ENCODE peak calls at places on chromosomes 3 and 15, in eight cellular contexts. One of them, this sample, is unnamed.

GRCh38 chr15:39851505-39852082 is 68.5 kb downstream of the GPR176 start:
- DNase-seq in activated T-cell treated with anti-CD3 and anti-CD28 coated beads, Interleukin-2, amount 50 U/mL, for 72 hours: no peak
- DNase-seq in activated T-helper 1 cell treated with Interleukin-2 at 50 U/mL for 16 hours: no peak
- DNase-seq in amniotic stem cell: no peak
- DNase-seq in memory B cell: no peak
- DNase-seq in T-cell: no peak
- DNase-seq in breast epithelium: no peak
- DNase-seq in C1 segment of cervical spinal cord: no peak
- DNase-seq in this sample: no peak

GRCh38 chr3:127074900-127075360 is 92.0 kb downstream of the PLXNA1 start:
- DNase-seq in T-cell: no peak
- DNase-seq in memory B cell: no peak
- DNase-seq in amniotic stem cell: no peak
- DNase-seq in breast epithelium: no peak
- DNase-seq in activated T-helper 1 cell treated with Interleukin-2 at 50 U/mL for 16 hours: no peak
- DNase-seq in C1 segment of cervical spinal cord: no peak
- DNase-seq in activated T-cell treated with anti-CD3 and anti-CD28 coated beads, Interleukin-2, amount 50 U/mL, for 72 hours: no peak
- DNase-seq in this sample: peak

GRCh38 chr3:12979151-12979946 is 93.9 kb downstream of the IQSEC1 start:
- DNase-seq in breast epithelium: no peak
- DNase-seq in amniotic stem cell: no peak
- DNase-seq in activated T-cell treated with anti-CD3 and anti-CD28 coated beads, Interleukin-2, amount 50 U/mL, for 72 hours: no peak
- DNase-seq in memory B cell: no peak
- DNase-seq in C1 segment of cervical spinal cord: no peak
- DNase-seq in T-cell: no peak
- DNase-seq in activated T-helper 1 cell treated with Interleukin-2 at 50 U/mL for 16 hours: no peak
- DNase-seq in this sample: peak

GRCh38 chr3:101020616-101021015 is 27.4 kb upstream of the ABI3BP start:
- DNase-seq in breast epithelium: no peak
- DNase-seq in C1 segment of cervical spinal cord: no peak
- DNase-seq in amniotic stem cell: no peak
- DNase-seq in T-cell: no peak
- DNase-seq in activated T-cell treated with anti-CD3 and anti-CD28 coated beads, Interleukin-2, amount 50 U/mL, for 72 hours: no peak
- DNase-seq in activated T-helper 1 cell treated with Interleukin-2 at 50 U/mL for 16 hours: no peak
- DNase-seq in memory B cell: no peak
- DNase-seq in this sample: no peak

GRCh38 chr15:62719316-62719715 is 323.2 kb upstream of the TPM1 start:
- DNase-seq in C1 segment of cervical spinal cord: no peak
- DNase-seq in T-cell: no peak
- DNase-seq in activated T-helper 1 cell treated with Interleukin-2 at 50 U/mL for 16 hours: no peak
- DNase-seq in memory B cell: no peak
- DNase-seq in amniotic stem cell: no peak
- DNase-seq in breast epithelium: no peak
- DNase-seq in activated T-cell treated with anti-CD3 and anti-CD28 coated beads, Interleukin-2, amount 50 U/mL, for 72 hours: no peak
- DNase-seq in this sample: no peak

GRCh38 chr15:28191832-28192231 is 92.7 kb upstream of the OCA2 start:
- DNase-seq in amniotic stem cell: no peak
- DNase-seq in C1 segment of cervical spinal cord: peak
- DNase-seq in activated T-cell treated with anti-CD3 and anti-CD28 coated beads, Interleukin-2, amount 50 U/mL, for 72 hours: no peak
- DNase-seq in T-cell: no peak
- DNase-seq in activated T-helper 1 cell treated with Interleukin-2 at 50 U/mL for 16 hours: no peak
- DNase-seq in memory B cell: no peak
- DNase-seq in breast epithelium: no peak
- DNase-seq in this sample: no peak

GRCh38 chr15:29822685-29823459 is 604 bp upstream of the TJP1 start:
- DNase-seq in breast epithelium: peak
- DNase-seq in T-cell: no peak
- DNase-seq in memory B cell: no peak
- DNase-seq in C1 segment of cervical spinal cord: no peak
- DNase-seq in activated T-helper 1 cell treated with Interleukin-2 at 50 U/mL for 16 hours: no peak
- DNase-seq in activated T-cell treated with anti-CD3 and anti-CD28 coated beads, Interleukin-2, amount 50 U/mL, for 72 hours: no peak
- DNase-seq in amniotic stem cell: peak
- DNase-seq in this sample: no peak

GRCh38 chr15:96325579-96326331 is 4.7 kb upstream of the NR2F2 start:
- DNase-seq in C1 segment of cervical spinal cord: no peak
- DNase-seq in activated T-helper 1 cell treated with Interleukin-2 at 50 U/mL for 16 hours: no peak
- DNase-seq in breast epithelium: no peak
- DNase-seq in T-cell: no peak
- DNase-seq in activated T-cell treated with anti-CD3 and anti-CD28 coated beads, Interleukin-2, amount 50 U/mL, for 72 hours: no peak
- DNase-seq in amniotic stem cell: no peak
- DNase-seq in memory B cell: no peak
- DNase-seq in this sample: no peak

GRCh38 chr15:63382966-63383710 is 1.5 kb upstream of the CA12 start:
- DNase-seq in memory B cell: no peak
- DNase-seq in breast epithelium: no peak
- DNase-seq in activated T-helper 1 cell treated with Interleukin-2 at 50 U/mL for 16 hours: no peak
- DNase-seq in C1 segment of cervical spinal cord: no peak
- DNase-seq in amniotic stem cell: no peak
- DNase-seq in activated T-cell treated with anti-CD3 and anti-CD28 coated beads, Interleukin-2, amount 50 U/mL, for 72 hours: no peak
- DNase-seq in T-cell: no peak
- DNase-seq in this sample: no peak

GRCh38 chr3:107413264-107413663 is 36.0 kb downstream of the CCDC54 start:
- DNase-seq in activated T-cell treated with anti-CD3 and anti-CD28 coated beads, Interleukin-2, amount 50 U/mL, for 72 hours: no peak
- DNase-seq in C1 segment of cervical spinal cord: no peak
- DNase-seq in memory B cell: no peak
- DNase-seq in T-cell: no peak
- DNase-seq in activated T-helper 1 cell treated with Interleukin-2 at 50 U/mL for 16 hours: no peak
- DNase-seq in breast epithelium: no peak
- DNase-seq in amniotic stem cell: no peak
- DNase-seq in this sample: no peak

GRCh38 chr3:133469140-133469731 is 69.4 kb downstream of the BFSP2 start:
- DNase-seq in memory B cell: no peak
- DNase-seq in amniotic stem cell: no peak
- DNase-seq in C1 segment of cervical spinal cord: no peak
- DNase-seq in activated T-cell treated with anti-CD3 and anti-CD28 coated beads, Interleukin-2, amount 50 U/mL, for 72 hours: no peak
- DNase-seq in breast epithelium: no peak
- DNase-seq in activated T-helper 1 cell treated with Interleukin-2 at 50 U/mL for 16 hours: no peak
- DNase-seq in T-cell: no peak
- DNase-seq in this sample: no peak

GRCh38 chr3:173932624-173933023 is 535.1 kb downstream of the NLGN1 start:
- DNase-seq in breast epithelium: no peak
- DNase-seq in activated T-cell treated with anti-CD3 and anti-CD28 coated beads, Interleukin-2, amount 50 U/mL, for 72 hours: no peak
- DNase-seq in T-cell: no peak
- DNase-seq in memory B cell: no peak
- DNase-seq in C1 segment of cervical spinal cord: no peak
- DNase-seq in amniotic stem cell: peak
- DNase-seq in activated T-helper 1 cell treated with Interleukin-2 at 50 U/mL for 16 hours: no peak
- DNase-seq in this sample: no peak

GRCh38 chr3:124774305-124774673 is 44.0 kb downstream of the UMPS start:
- DNase-seq in amniotic stem cell: peak
- DNase-seq in activated T-helper 1 cell treated with Interleukin-2 at 50 U/mL for 16 hours: no peak
- DNase-seq in C1 segment of cervical spinal cord: no peak
- DNase-seq in breast epithelium: no peak
- DNase-seq in memory B cell: no peak
- DNase-seq in T-cell: no peak
- DNase-seq in activated T-cell treated with anti-CD3 and anti-CD28 coated beads, Interleukin-2, amount 50 U/mL, for 72 hours: no peak
- DNase-seq in this sample: peak

GRCh38 chr15:90078965-90079364 is 23.3 kb downstream of the IDH2 start:
- DNase-seq in activated T-helper 1 cell treated with Interleukin-2 at 50 U/mL for 16 hours: no peak
- DNase-seq in C1 segment of cervical spinal cord: no peak
- DNase-seq in amniotic stem cell: no peak
- DNase-seq in T-cell: no peak
- DNase-seq in breast epithelium: no peak
- DNase-seq in activated T-cell treated with anti-CD3 and anti-CD28 coated beads, Interleukin-2, amount 50 U/mL, for 72 hours: no peak
- DNase-seq in memory B cell: no peak
- DNase-seq in this sample: no peak

GRCh38 chr3:124007186-124007585 is 15.3 kb upstream of the ROPN1 start:
- DNase-seq in activated T-helper 1 cell treated with Interleukin-2 at 50 U/mL for 16 hours: no peak
- DNase-seq in memory B cell: no peak
- DNase-seq in C1 segment of cervical spinal cord: no peak
- DNase-seq in breast epithelium: no peak
- DNase-seq in amniotic stem cell: peak
- DNase-seq in T-cell: no peak
- DNase-seq in activated T-cell treated with anti-CD3 and anti-CD28 coated beads, Interleukin-2, amount 50 U/mL, for 72 hours: no peak
- DNase-seq in this sample: no peak

This sample was measured in spleen.